ENCODE peak calls at places on chromosome 3, in ten cellular contexts. One of them, this sample, is unnamed.

GRCh38 chr3:131896285-131896684 is 138.5 kb downstream of the CPNE4 start:
- DNase-seq in brain microvascular endothelial cell: no peak
- DNase-seq in heart left ventricle: no peak
- DNase-seq in GM12864: no peak
- DNase-seq in IMR-90: no peak
- DNase-seq in PC-3: peak; percentile 69
- DNase-seq in epithelial cell of esophagus: no peak
- DNase-seq in lower leg skin: no peak
- DNase-seq in A549: no peak
- DNase-seq in HFF-Myc: no peak
- DNase-seq in this sample: no peak

GRCh38 chr3:89289791-89290190 is 182.4 kb downstream of the EPHA3 start:
- DNase-seq in A549: no peak
- DNase-seq in heart left ventricle: no peak
- DNase-seq in PC-3: no peak
- DNase-seq in lower leg skin: no peak
- DNase-seq in HFF-Myc: no peak
- DNase-seq in IMR-90: no peak
- DNase-seq in brain microvascular endothelial cell: no peak
- DNase-seq in epithelial cell of esophagus: no peak
- DNase-seq in GM12864: no peak
- DNase-seq in this sample: no peak

GRCh38 chr3:48248095-48248863 is 7.4 kb downstream of the ZNF589 start:
- DNase-seq in epithelial cell of esophagus: no peak
- DNase-seq in PC-3: no peak
- DNase-seq in heart left ventricle: no peak
- DNase-seq in HFF-Myc: peak; percentile 74
- DNase-seq in IMR-90: no peak
- DNase-seq in GM12864: no peak
- DNase-seq in lower leg skin: no peak
- DNase-seq in A549: no peak
- DNase-seq in brain microvascular endothelial cell: no peak
- DNase-seq in this sample: no peak

GRCh38 chr3:150302246-150302645 is 105.9 kb upstream of the TSC22D2 start:
- DNase-seq in A549: no peak
- DNase-seq in epithelial cell of esophagus: no peak
- DNase-seq in IMR-90: no peak
- DNase-seq in HFF-Myc: no peak
- DNase-seq in heart left ventricle: no peak
- DNase-seq in GM12864: no peak
- DNase-seq in brain microvascular endothelial cell: no peak
- DNase-seq in PC-3: no peak
- DNase-seq in lower leg skin: no peak
- DNase-seq in this sample: no peak

GRCh38 chr3:46110701-46111493 is 83.6 kb upstream of the XCR1 start:
- DNase-seq in A549: no peak
- DNase-seq in epithelial cell of esophagus: peak; percentile 51
- DNase-seq in GM12864: no peak
- DNase-seq in brain microvascular endothelial cell: peak; percentile 37
- DNase-seq in PC-3: peak; percentile 98
- DNase-seq in heart left ventricle: no peak
- DNase-seq in IMR-90: peak; percentile 65
- DNase-seq in HFF-Myc: peak; percentile 72
- DNase-seq in lower leg skin: peak; percentile 79
- DNase-seq in this sample: peak; percentile 67

GRCh38 chr3:196753201-196753600 is 13.5 kb downstream of the PAK2 start:
- DNase-seq in HFF-Myc: no peak
- DNase-seq in PC-3: no peak
- DNase-seq in epithelial cell of esophagus: no peak
- DNase-seq in IMR-90: no peak
- DNase-seq in brain microvascular endothelial cell: no peak
- DNase-seq in A549: no peak
- DNase-seq in lower leg skin: no peak
- DNase-seq in heart left ventricle: no peak
- DNase-seq in GM12864: no peak
- DNase-seq in this sample: no peak

GRCh38 chr3:149342413-149343340 is 9.2 kb upstream of the TM4SF18 start:
- DNase-seq in GM12864: no peak
- DNase-seq in HFF-Myc: no peak
- DNase-seq in PC-3: peak; percentile 82
- DNase-seq in IMR-90: peak; percentile 94
- DNase-seq in lower leg skin: no peak
- DNase-seq in epithelial cell of esophagus: peak; percentile 85
- DNase-seq in brain microvascular endothelial cell: peak; percentile 63
- DNase-seq in A549: no peak
- DNase-seq in heart left ventricle: no peak
- DNase-seq in this sample: peak; percentile 82

GRCh38 chr3:174776636-174777035 is 82.5 kb upstream of the NAALADL2 start:
- DNase-seq in brain microvascular endothelial cell: no peak
- DNase-seq in PC-3: peak; percentile 36
- DNase-seq in epithelial cell of esophagus: peak; percentile 33
- DNase-seq in GM12864: no peak
- DNase-seq in lower leg skin: no peak
- DNase-seq in IMR-90: no peak
- DNase-seq in heart left ventricle: no peak
- DNase-seq in A549: no peak
- DNase-seq in HFF-Myc: no peak
- DNase-seq in this sample: peak; percentile 23

GRCh38 chr3:134058728-134059601 is 29.2 kb upstream of the SLCO2A1 start:
- DNase-seq in PC-3: no peak
- DNase-seq in heart left ventricle: no peak
- DNase-seq in lower leg skin: peak; percentile 61
- DNase-seq in IMR-90: no peak
- DNase-seq in HFF-Myc: no peak
- DNase-seq in brain microvascular endothelial cell: no peak
- DNase-seq in epithelial cell of esophagus: no peak
- DNase-seq in GM12864: no peak
- DNase-seq in A549: no peak
- DNase-seq in this sample: peak; percentile 40

GRCh38 chr3:134057006-134057832 is 27.5 kb upstream of the SLCO2A1 start:
- DNase-seq in lower leg skin: peak; percentile 78
- DNase-seq in GM12864: no peak
- DNase-seq in epithelial cell of esophagus: peak; percentile 22
- DNase-seq in brain microvascular endothelial cell: no peak
- DNase-seq in PC-3: no peak
- DNase-seq in HFF-Myc: no peak
- DNase-seq in heart left ventricle: no peak
- DNase-seq in IMR-90: peak; percentile 55
- DNase-seq in A549: no peak
- DNase-seq in this sample: peak; percentile 47

GRCh38 chr3:134061401-134061800 is 31.7 kb upstream of the SLCO2A1 start:
- DNase-seq in IMR-90: no peak
- DNase-seq in heart left ventricle: no peak
- DNase-seq in PC-3: no peak
- DNase-seq in GM12864: no peak
- DNase-seq in brain microvascular endothelial cell: no peak
- DNase-seq in lower leg skin: peak; percentile 64
- DNase-seq in A549: no peak
- DNase-seq in HFF-Myc: no peak
- DNase-seq in epithelial cell of esophagus: no peak
- DNase-seq in this sample: no peak

GRCh38 chr3:134060561-134061385 is 31.0 kb upstream of the SLCO2A1 start:
- DNase-seq in HFF-Myc: no peak
- DNase-seq in lower leg skin: peak; percentile 56
- DNase-seq in brain microvascular endothelial cell: no peak
- DNase-seq in epithelial cell of esophagus: no peak
- DNase-seq in heart left ventricle: no peak
- DNase-seq in IMR-90: no peak
- DNase-seq in GM12864: no peak
- DNase-seq in PC-3: no peak
- DNase-seq in A549: no peak
- DNase-seq in this sample: peak; percentile 18

GRCh38 chr3:134059680-134060560 is 30.2 kb upstream of the SLCO2A1 start:
- DNase-seq in lower leg skin: peak; percentile 72
- DNase-seq in IMR-90: peak; percentile 19
- DNase-seq in heart left ventricle: no peak
- DNase-seq in PC-3: no peak
- DNase-seq in HFF-Myc: no peak
- DNase-seq in GM12864: no peak
- DNase-seq in brain microvascular endothelial cell: no peak
- DNase-seq in epithelial cell of esophagus: peak; percentile 7
- DNase-seq in A549: no peak
- DNase-seq in this sample: peak; percentile 37
- TF ChIP-seq CTCF in lower leg skin: no peak
- TF ChIP-seq CTCF in IMR-90: peak; percentile 14
- TF ChIP-seq CTCF in heart left ventricle: no peak
- TF ChIP-seq CTCF in PC-3: no peak
- TF ChIP-seq CTCF in HFF-Myc: no peak
- TF ChIP-seq CTCF in GM12864: no peak
- TF ChIP-seq CTCF in brain microvascular endothelial cell: peak; percentile 21
- TF ChIP-seq CTCF in epithelial cell of esophagus: peak; percentile 4
- TF ChIP-seq CTCF in A549: no peak
- TF ChIP-seq CTCF in this sample: no peak

DNA sequence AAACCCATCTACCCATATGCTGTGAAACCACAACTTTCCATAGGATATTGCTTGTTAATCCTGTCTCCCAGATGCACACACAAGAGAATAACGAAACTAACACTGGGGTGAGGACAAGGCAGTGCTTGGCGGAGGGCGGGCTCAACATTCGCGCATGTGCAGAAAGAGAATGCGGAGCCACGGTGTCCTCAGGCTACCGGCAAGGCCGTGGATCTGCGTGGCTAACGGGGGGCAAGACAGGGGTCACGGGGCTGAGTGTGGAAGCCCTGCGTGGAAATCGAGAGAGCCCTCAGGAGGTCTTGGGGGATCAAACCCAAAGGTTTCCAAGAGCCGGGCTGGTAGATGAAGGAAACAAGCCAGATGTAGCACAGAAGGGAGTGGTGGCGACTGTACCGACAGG is 48.4 kb upstream of the TRA2B start:
- DNase-seq in GM12864: no peak
- DNase-seq in heart left ventricle: no peak
- DNase-seq in epithelial cell of esophagus: no peak
- DNase-seq in brain microvascular endothelial cell: no peak
- DNase-seq in A549: peak; percentile 44
- DNase-seq in IMR-90: no peak
- DNase-seq in PC-3: no peak
- DNase-seq in HFF-Myc: no peak
- DNase-seq in lower leg skin: peak; percentile 85
- DNase-seq in this sample: no peak
- H3K4me3 ChIP-seq in GM12864: no peak overlapping the region
- H3K4me3 ChIP-seq in heart left ventricle: no peak overlapping the region
- H3K4me3 ChIP-seq in epithelial cell of esophagus: no peak overlapping the region
- H3K4me3 ChIP-seq in brain microvascular endothelial cell: no peak overlapping the region
- H3K4me3 ChIP-seq in A549: peak overlapping the region; percentile 19
- H3K4me3 ChIP-seq in IMR-90: no peak overlapping the region
- H3K4me3 ChIP-seq in PC-3: no peak overlapping the region
- H3K4me3 ChIP-seq in HFF-Myc: no peak overlapping the region
- H3K4me3 ChIP-seq in lower leg skin: no peak overlapping the region
- H3K4me3 ChIP-seq in this sample: no peak overlapping the region

GRCh38 chr3:177817746-177818145 is 620.5 kb upstream of the TBL1XR1 start:
- DNase-seq in HFF-Myc: no peak
- DNase-seq in GM12864: no peak
- DNase-seq in A549: no peak
- DNase-seq in epithelial cell of esophagus: peak; percentile 30
- DNase-seq in PC-3: no peak
- DNase-seq in lower leg skin: no peak
- DNase-seq in brain microvascular endothelial cell: no peak
- DNase-seq in heart left ventricle: no peak
- DNase-seq in IMR-90: no peak
- DNase-seq in this sample: no peak

GRCh38 chr3:177820683-177821316 is 623.5 kb upstream of the TBL1XR1 start:
- DNase-seq in PC-3: no peak
- DNase-seq in HFF-Myc: no peak
- DNase-seq in brain microvascular endothelial cell: no peak
- DNase-seq in GM12864: peak; percentile 10
- DNase-seq in A549: no peak
- DNase-seq in heart left ventricle: no peak
- DNase-seq in lower leg skin: no peak
- DNase-seq in IMR-90: peak; percentile 39
- DNase-seq in epithelial cell of esophagus: no peak
- DNase-seq in this sample: peak; percentile 61

GRCh38 chr3:177818712-177819111 is 621.4 kb upstream of the TBL1XR1 start:
- DNase-seq in PC-3: no peak
- DNase-seq in heart left ventricle: no peak
- DNase-seq in HFF-Myc: no peak
- DNase-seq in brain microvascular endothelial cell: no peak
- DNase-seq in GM12864: no peak
- DNase-seq in IMR-90: no peak
- DNase-seq in lower leg skin: no peak
- DNase-seq in A549: no peak
- DNase-seq in epithelial cell of esophagus: no peak
- DNase-seq in this sample: no peak

GRCh38 chr3:177813322-177813721 is 616.0 kb upstream of the TBL1XR1 start:
- DNase-seq in epithelial cell of esophagus: no peak
- DNase-seq in heart left ventricle: peak; percentile 54
- DNase-seq in IMR-90: peak; percentile 42
- DNase-seq in PC-3: peak; percentile 62
- DNase-seq in GM12864: no peak
- DNase-seq in HFF-Myc: no peak
- DNase-seq in brain microvascular endothelial cell: no peak
- DNase-seq in lower leg skin: no peak
- DNase-seq in A549: no peak
- DNase-seq in this sample: peak; percentile 44

DNA sequence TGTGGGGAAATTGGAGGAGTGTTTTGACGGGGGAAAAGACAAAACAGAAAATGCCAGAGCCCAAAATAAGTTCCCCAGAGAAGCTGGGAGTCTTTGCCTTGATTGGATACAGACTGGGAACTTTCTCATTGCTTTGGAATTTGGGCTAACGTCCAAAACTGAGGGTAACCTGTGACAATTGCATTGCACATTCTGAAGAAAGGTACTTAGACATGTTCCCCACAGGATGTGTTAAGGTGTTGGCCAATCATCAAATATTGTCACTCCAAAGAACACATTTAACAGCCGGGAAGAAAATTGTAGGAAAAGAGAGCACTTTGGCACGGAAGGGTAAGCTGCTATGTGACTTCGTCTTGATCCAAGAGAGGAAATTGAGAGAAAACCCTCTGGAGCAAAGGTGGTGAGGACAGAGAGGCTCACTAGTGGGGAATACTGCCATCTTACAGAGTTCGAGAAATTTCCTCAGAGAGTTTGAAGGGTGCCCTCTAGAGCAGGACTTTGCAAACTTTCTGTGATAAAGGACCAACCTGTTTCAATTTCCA is 619.5 kb upstream of the TBL1XR1 start:
- DNase-seq in IMR-90: peak; percentile 59
- DNase-seq in PC-3: peak; percentile 99
- DNase-seq in A549: peak; percentile 9
- DNase-seq in lower leg skin: no peak
- DNase-seq in brain microvascular endothelial cell: peak; percentile 54
- DNase-seq in GM12864: no peak
- DNase-seq in heart left ventricle: no peak
- DNase-seq in HFF-Myc: no peak
- DNase-seq in epithelial cell of esophagus: peak; percentile 93
- DNase-seq in this sample: peak; percentile 91
- TF ChIP-seq CTCF in IMR-90: no peak
- TF ChIP-seq CTCF in PC-3: peak; percentile 65
- TF ChIP-seq CTCF in A549: peak; percentile 26
- TF ChIP-seq CTCF in lower leg skin: no peak
- TF ChIP-seq CTCF in brain microvascular endothelial cell: no peak
- TF ChIP-seq CTCF in GM12864: peak; percentile 10
- TF ChIP-seq CTCF in heart left ventricle: no peak
- TF ChIP-seq CTCF in HFF-Myc: peak; percentile 8
- TF ChIP-seq CTCF in epithelial cell of esophagus: no peak
- TF ChIP-seq CTCF in this sample: peak; percentile 28

DNA sequence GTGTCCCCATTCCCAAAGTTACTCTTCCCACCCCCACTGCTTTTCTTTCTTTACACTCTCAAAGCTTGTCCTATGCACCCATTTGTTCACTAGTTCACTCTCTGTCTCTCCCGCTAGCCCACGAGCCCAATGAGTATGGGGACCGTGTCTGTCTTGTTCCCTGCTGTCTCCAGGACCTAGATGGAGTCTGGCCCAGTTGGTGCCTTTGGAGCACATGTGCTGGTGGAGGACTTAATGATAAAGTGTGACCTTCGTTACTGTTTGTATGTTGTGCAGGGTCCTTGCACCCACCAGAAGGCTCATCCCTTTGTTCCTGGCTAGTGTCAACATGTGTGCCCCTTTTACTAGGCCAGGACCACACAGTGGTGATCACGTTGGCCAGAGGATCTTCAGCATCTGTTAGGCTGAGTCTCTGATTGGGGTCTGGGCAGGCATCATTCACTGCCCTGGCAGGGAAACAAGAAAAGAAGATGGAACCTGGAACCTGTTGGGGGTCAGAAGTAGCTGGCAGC is 7.4 kb downstream of the CISH start:
- DNase-seq in brain microvascular endothelial cell: no peak
- DNase-seq in GM12864: no peak
- DNase-seq in heart left ventricle: no peak
- DNase-seq in lower leg skin: no peak
- DNase-seq in PC-3: no peak
- DNase-seq in HFF-Myc: no peak
- DNase-seq in epithelial cell of esophagus: no peak
- DNase-seq in IMR-90: no peak
- DNase-seq in A549: no peak
- DNase-seq in this sample: no peak
- H3K4me3 ChIP-seq in brain microvascular endothelial cell: no peak overlapping the region
- H3K4me3 ChIP-seq in GM12864: no peak overlapping the region
- H3K4me3 ChIP-seq in heart left ventricle: no peak overlapping the region
- H3K4me3 ChIP-seq in lower leg skin: no peak overlapping the region
- H3K4me3 ChIP-seq in PC-3: no peak overlapping the region
- H3K4me3 ChIP-seq in HFF-Myc: no peak overlapping the region
- H3K4me3 ChIP-seq in epithelial cell of esophagus: no peak overlapping the region
- H3K4me3 ChIP-seq in IMR-90: no peak overlapping the region
- H3K4me3 ChIP-seq in A549: no peak overlapping the region
- H3K4me3 ChIP-seq in this sample: no peak overlapping the region